ENCODE peak calls at places on chromosomes 3 and 15, in nine cellular contexts. S is hepatocyte, A is BJ, R is uterus, V is RWPE2, E is left ventricle myocardium inferior, U is aorta, I is fibroblast of lung, F is neural progenitor cell. Q is an unnamed sample.

GRCh38 chr3:39814007-39814406 is 4.6 kb downstream of the MYRIP start:
- DNase-seq in S (no peak), A (no peak), R (no peak), V (no peak), E (no peak), U (no peak), I (peak; percentile 64), F (no peak), Q (peak; percentile 78)

GRCh38 chr3:11096266-11097135 is 57.8 kb upstream of the HRH1 start:
- DNase-seq in S (peak; percentile 89), A (peak; percentile 58), R (peak; percentile 89), V (peak; percentile 91), E (peak; percentile 70), U (peak; percentile 92), I (peak; percentile 92), F (peak; percentile 57), Q (peak; percentile 86)

GRCh38 chr3:139261754-139262632 is 81.8 kb upstream of the MRPS22 start:
- DNase-seq in S (no peak), A (no peak), R (no peak), V (no peak), E (no peak), U (no peak), I (no peak), F (no peak), Q (no peak)

GRCh38 chr3:160400631-160401150 is 1.2 kb downstream of the SMC4 start:
- DNase-seq in S (peak; percentile 55), A (no peak), R (no peak), V (no peak), E (peak; percentile 21), U (peak; percentile 52), I (no peak), F (peak; percentile 57), Q (no peak)

GRCh38 chr15:90264649-90265048 is 823 bp upstream of the NGRN start:
- DNase-seq in S (peak; percentile 17), A (no peak), R (no peak), V (no peak), E (no peak), U (no peak), I (no peak), F (no peak), Q (no peak)

GRCh38 chr3:146712826-146713225 is 107.7 kb upstream of the PLSCR5 start:
- DNase-seq in S (no peak), A (no peak), R (no peak), V (no peak), E (no peak), U (no peak), I (no peak), F (no peak), Q (no peak)

GRCh38 chr3:145780301-145780700 is 380.7 kb downstream of the PLOD2 start:
- DNase-seq in S (no peak), A (no peak), R (no peak), V (no peak), E (no peak), U (no peak), I (peak; percentile 1), F (no peak), Q (no peak)

GRCh38 chr15:40963201-40963600 is 9.9 kb downstream of the CHAC1 start:
- DNase-seq in S (no peak), A (no peak), R (no peak), V (no peak), E (no peak), U (no peak), I (no peak), F (no peak), Q (no peak)

GRCh38 chr3:102132370-102132769 is 283.1 kb downstream of the NFKBIZ start:
- DNase-seq in S (peak; percentile 24), A (no peak), R (peak; percentile 47), V (no peak), E (no peak), U (no peak), I (no peak), F (no peak), Q (peak; percentile 67)

GRCh38 chr3:123884258-123884831 is at the start of gene MYLK:
- DNase-seq in S (peak; percentile 83), A (peak; percentile 85), R (peak; percentile 85), V (peak; percentile 86), E (peak; percentile 73), U (peak; percentile 90), I (peak; percentile 98), F (peak; percentile 99), Q (peak; percentile 66)

GRCh38 chr3:143831208-143831607 is 17.1 kb downstream of the SLC9A9 start:
- DNase-seq in S (no peak), A (no peak), R (no peak), V (no peak), E (no peak), U (no peak), I (peak; percentile 71), F (no peak), Q (no peak)

GRCh38 chr15:101429191-101429590 is 60.3 kb downstream of the PCSK6 start:
- DNase-seq in S (no peak), A (no peak), R (no peak), V (no peak), E (no peak), U (no peak), I (no peak), F (no peak), Q (no peak)
- H3K4me3 ChIP-seq in S (no peak overlapping the region), A (no peak overlapping the region), R (no peak overlapping the region), V (no peak overlapping the region), E (no peak overlapping the region), U (no peak overlapping the region), I (no peak overlapping the region), F (no peak overlapping the region), Q (no peak overlapping the region)

GRCh38 chr3:20692675-20693074 is 506.7 kb upstream of the SGO1 start:
- DNase-seq in S (no peak), A (no peak), R (no peak), V (no peak), E (no peak), U (no peak), I (no peak), F (no peak), Q (no peak)

GRCh38 chr3:20698896-20699295 is 512.9 kb upstream of the SGO1 start:
- DNase-seq in S (no peak), A (no peak), R (no peak), V (no peak), E (no peak), U (no peak), I (no peak), F (no peak), Q (no peak)

GRCh38 chr3:20700702-20701101 is 514.7 kb upstream of the SGO1 start:
- DNase-seq in S (no peak), A (no peak), R (no peak), V (no peak), E (no peak), U (no peak), I (no peak), F (no peak), Q (no peak)

GRCh38 chr3:20696393-20697045 is 510.5 kb upstream of the SGO1 start:
- DNase-seq in S (no peak), A (no peak), R (no peak), V (no peak), E (no peak), U (no peak), I (no peak), F (no peak), Q (no peak)
- H3K4me3 ChIP-seq in S (no peak overlapping the region), A (no peak overlapping the region), R (no peak overlapping the region), V (no peak overlapping the region), E (no peak overlapping the region), U (no peak overlapping the region), I (no peak overlapping the region), F (no peak overlapping the region), Q (no peak overlapping the region)

DNA sequence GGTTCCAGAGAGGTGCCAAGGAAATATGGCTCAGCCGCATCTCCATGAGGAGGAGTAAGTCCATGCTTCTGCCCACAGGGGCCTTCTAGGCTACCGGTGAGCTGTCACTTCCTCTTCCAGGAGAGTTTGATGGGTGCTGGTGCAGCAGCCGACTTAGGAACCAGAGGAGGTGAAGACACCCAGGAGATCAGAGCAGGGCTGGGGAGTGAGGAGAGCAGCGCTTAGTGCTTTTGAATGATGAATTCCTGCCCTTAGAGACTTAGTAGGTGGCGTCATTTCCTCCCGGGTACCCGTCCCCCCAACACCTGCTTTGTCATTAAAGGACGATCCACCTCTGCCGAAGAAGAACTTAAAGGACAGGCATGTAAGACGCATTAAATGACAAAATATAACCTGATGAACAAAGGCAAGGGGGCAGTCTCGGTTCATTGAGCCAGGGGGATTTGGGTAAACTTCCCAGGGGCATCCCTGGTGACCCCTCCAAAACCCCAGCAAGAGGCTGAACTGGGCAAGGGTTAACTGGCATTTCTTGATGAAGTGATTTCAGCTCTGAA is 67.6 kb downstream of the HES1 start:
- DNase-seq in S (no peak), A (no peak), R (no peak), V (no peak), E (no peak), U (no peak), I (no peak), F (no peak), Q (no peak)
- H3K4me3 ChIP-seq in S (no peak overlapping the region), A (no peak overlapping the region), R (no peak overlapping the region), V (peak overlapping the region; percentile 55), E (peak overlapping the region; percentile 51), U (no peak overlapping the region), I (no peak overlapping the region), F (peak overlapping the region; percentile 58), Q (peak overlapping the region; percentile 9)

GRCh38 chr15:65069179-65069578 is 1.4 kb upstream of the RASL12 start:
- DNase-seq in S (peak; percentile 46), A (peak; percentile 91), R (peak; percentile 86), V (no peak), E (peak; percentile 60), U (peak; percentile 62), I (peak; percentile 95), F (no peak), Q (peak; percentile 90)

GRCh38 chr15:65066635-65067333 is 1.0 kb downstream of the RASL12 start:
- DNase-seq in S (no peak), A (no peak), R (peak; percentile 91), V (peak; percentile 62), E (peak; percentile 57), U (peak; percentile 76), I (no peak), F (peak; percentile 45), Q (no peak)

GRCh38 chr15:65068436-65068835 is 645 bp upstream of the RASL12 start:
- DNase-seq in S (no peak), A (no peak), R (no peak), V (no peak), E (no peak), U (peak; percentile 47), I (no peak), F (no peak), Q (no peak)

GRCh38 chr15:65067334-65067644 is 502 bp downstream of the RASL12 start:
- DNase-seq in S (no peak), A (no peak), R (no peak), V (no peak), E (no peak), U (no peak), I (no peak), F (no peak), Q (no peak)

DNA sequence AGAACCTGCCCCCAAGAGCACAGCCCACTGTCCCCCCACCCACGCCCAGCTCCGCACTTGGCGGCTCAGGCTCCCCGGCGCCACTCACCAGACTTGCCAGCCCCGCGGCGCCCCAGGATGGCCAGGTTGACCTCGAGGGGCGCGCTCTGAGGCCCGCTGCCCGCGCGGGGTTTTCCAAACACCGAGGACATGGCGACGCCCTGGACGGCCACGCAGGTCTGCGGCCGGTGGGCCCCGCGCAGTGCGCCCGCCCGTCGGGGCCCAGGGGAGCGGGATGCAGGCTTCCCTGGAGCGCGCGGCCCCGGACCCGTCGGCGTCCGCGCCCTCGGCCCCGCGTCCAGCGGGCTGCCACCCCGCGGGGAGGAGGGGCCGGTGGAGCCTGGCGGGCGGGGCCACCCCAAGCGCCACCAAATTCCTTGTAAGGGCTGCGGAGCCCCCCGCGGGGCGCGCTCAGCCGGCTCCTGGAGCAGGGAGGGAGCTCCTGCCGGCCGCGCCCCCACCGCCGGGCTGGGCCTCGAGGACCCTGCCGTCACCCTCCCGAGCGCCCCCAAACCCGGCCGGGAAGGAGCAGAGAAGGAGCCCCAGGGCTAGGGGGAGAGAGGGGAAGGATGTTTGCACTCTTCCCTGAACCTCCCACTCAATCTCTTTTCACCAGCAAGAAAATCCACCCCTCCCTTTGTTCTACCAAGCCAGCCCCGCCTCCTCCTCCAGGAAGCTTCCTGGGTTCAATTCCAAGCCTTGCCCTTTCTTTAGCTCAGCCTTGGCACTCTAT is at the start of gene RASL12:
- DNase-seq in S (peak; percentile 48), A (no peak), R (peak; percentile 63), V (peak; percentile 69), E (peak; percentile 52), U (peak; percentile 78), I (no peak), F (peak; percentile 78), Q (no peak)
- H3K4me3 ChIP-seq in S (peak within 1 kb of the TSS; percentile 39), A (peak within 1 kb of the TSS; percentile 7), R (peak within 1 kb of the TSS; percentile 58), V (no peak within 1 kb of the TSS), E (peak within 1 kb of the TSS; percentile 72), U (peak within 1 kb of the TSS; percentile 91), I (peak within 1 kb of the TSS; percentile 56), F (peak within 1 kb of the TSS; percentile 51), Q (peak within 1 kb of the TSS; percentile 15)